ENCODE peak calls at places on chromosomes 1 and 21, in ten cellular contexts. W is germinal center; N is fibroblast of pulmonary artery; Z is stimulated activated CD4-positive, alpha-beta T cell treated with anti-CD3 and anti-CD28 coated beads, Interleukin-2, amount 100 ng/mL, for 24 hours; X is iris pigment epithelial cell; U is EH; J is NCI-H1417; A is HT1080; D is stimulated activated naive CD8-positive, alpha-beta T cell treated with anti-CD3 and anti-CD28 coated beads, Interleukin-15, Interleukin-2, amounts not matched to agents 100 U/mL and 50 U/mL, for 24 hours; K is stimulated activated CD8-positive, alpha-beta memory T cell treated with anti-CD3 and anti-CD28 coated beads, Interleukin-15, amount 100 ng/mL, for 4 hours. I is an unnamed sample.

GRCh38 chr1:9078035-9078948 is 8.9 kb upstream of the SLC2A5 start:
- DNase-seq in W (no peak), K (no peak), U (peak), X (peak), N (no peak), A (peak), D (peak), Z (no peak), J (no peak), I (peak)

GRCh38 chr1:205748398-205749093 is 1.4 kb downstream of the NUCKS1 start:
- DNase-seq in J (peak), X (peak), Z (peak), K (no peak), W (no peak), N (peak), A (peak), U (peak), D (peak), I (peak)

GRCh38 chr1:201769072-201769471 is 59.9 kb upstream of the IPO9 start:
- DNase-seq in W (no peak), X (no peak), K (no peak), Z (no peak), U (no peak), D (no peak), A (no peak), J (no peak), N (no peak), I (no peak)

GRCh38 chr1:28173151-28173979 is 3.1 kb downstream of the PTAFR start:
- DNase-seq in W (no peak), N (peak), D (no peak), K (no peak), Z (no peak), A (no peak), U (peak), J (no peak), X (no peak), I (no peak)

GRCh38 chr1:115507256-115507589 is 134.5 kb upstream of the VANGL1 start:
- DNase-seq in K (no peak), A (peak), W (no peak), D (no peak), J (peak), U (peak), Z (no peak), X (peak), N (peak), I (no peak)

GRCh38 chr1:9086060-9086459 is 16.6 kb upstream of the SLC2A5 start:
- DNase-seq in J (no peak), K (no peak), X (no peak), N (peak), D (no peak), W (no peak), A (no peak), Z (no peak), U (peak), I (no peak)

GRCh38 chr1:25796807-25797458 is 3.1 kb upstream of the SELENON start:
- DNase-seq in Z (peak), N (peak), W (peak), X (peak), A (peak), D (peak), U (peak), K (peak), J (peak), I (peak)

GRCh38 chr1:245085508-245086095 is 69.2 kb upstream of the KIF26B start:
- DNase-seq in A (peak), D (no peak), W (no peak), U (peak), X (peak), J (no peak), N (peak), K (no peak), Z (no peak), I (no peak)

GRCh38 chr1:15244813-15245212 is 2.2 kb upstream of the FHAD1 start:
- DNase-seq in D (no peak), W (no peak), U (no peak), J (no peak), X (no peak), Z (no peak), K (no peak), A (no peak), N (no peak), I (no peak)

GRCh38 chr1:220775238-220775853 is 11.4 kb upstream of the MTARC1 start:
- DNase-seq in Z (peak), X (peak), K (no peak), J (no peak), D (peak), W (peak), U (peak), N (peak), A (peak), I (peak)

GRCh38 chr1:36067871-36068270 is 16.0 kb upstream of the TEKT2 start:
- DNase-seq in U (no peak), D (no peak), X (no peak), Z (no peak), K (no peak), A (no peak), N (no peak), W (no peak), J (no peak), I (no peak)

GRCh38 chr1:20584890-20585289 is 4.0 kb upstream of the CDA start:
- DNase-seq in W (no peak), N (peak), Z (no peak), X (no peak), D (no peak), K (no peak), J (no peak), A (peak), U (no peak), I (no peak)

GRCh38 chr1:219339466-219339865 is 165.8 kb downstream of the LYPLAL1 start:
- DNase-seq in N (peak), W (no peak), Z (no peak), X (peak), D (no peak), J (no peak), U (peak), K (no peak), A (no peak), I (no peak)

GRCh38 chr1:104341944-104342343 is 592.2 kb downstream of the AMY1C start:
- DNase-seq in A (no peak), N (no peak), J (no peak), X (no peak), Z (no peak), W (no peak), U (no peak), D (no peak), K (no peak), I (no peak)

GRCh38 chr1:89580036-89580435 is 52.9 kb upstream of the LRRC8C start:
- DNase-seq in J (no peak), N (no peak), W (no peak), X (no peak), A (no peak), Z (no peak), U (no peak), D (no peak), K (no peak), I (no peak)

GRCh38 chr21:46295996-46296752 is 10.0 kb downstream of the YBEY start:
- DNase-seq in K (peak), Z (peak), U (peak), J (no peak), A (no peak), W (peak), D (peak), N (peak), X (peak), I (no peak)

GRCh38 chr1:38589036-38589435 is 270.5 kb downstream of the RRAGC start:
- DNase-seq in D (no peak), X (peak), A (no peak), N (peak), Z (no peak), U (no peak), W (no peak), J (no peak), K (no peak), I (no peak)

GRCh38 chr1:36139521-36139920 is 9.8 kb downstream of the TRAPPC3 start:
- DNase-seq in W (no peak), J (no peak), D (no peak), K (no peak), A (no peak), Z (no peak), N (no peak), X (no peak), U (no peak), I (no peak)

GRCh38 chr1:145977486-145978476 is 13.3 kb downstream of the POLR3GL start:
- DNase-seq in U (peak), D (peak), J (peak), X (peak), N (peak), A (peak), K (no peak), W (peak), Z (peak), I (peak)

GRCh38 chr1:66302810-66303209 is 231.1 kb upstream of the SGIP1 start:
- DNase-seq in J (no peak), K (no peak), X (no peak), U (peak), D (no peak), N (no peak), Z (no peak), A (peak), W (no peak), I (no peak)

GRCh38 chr1:169858467-169858866 is 35.2 kb downstream of the SCYL3 start:
- DNase-seq in N (peak), J (no peak), K (no peak), A (no peak), X (peak), U (peak), Z (no peak), W (no peak), D (no peak), I (no peak)

GRCh38 chr1:44559361-44559760 is 114.9 kb downstream of the TMEM53 start:
- DNase-seq in K (no peak), W (no peak), X (no peak), A (no peak), J (no peak), Z (no peak), U (no peak), D (no peak), N (no peak), I (no peak)

GRCh38 chr21:39125752-39126485 is 57.3 kb downstream of the PSMG1 start:
- DNase-seq in J (peak), Z (no peak), W (no peak), N (peak), A (peak), D (no peak), U (peak), K (no peak), X (peak), I (peak)

GRCh38 chr21:32726742-32727477 is 903 bp downstream of the SYNJ1 start:
- DNase-seq in X (peak), D (peak), Z (no peak), K (no peak), U (peak), N (peak), W (peak), A (peak), J (peak), I (peak)

GRCh38 chr1:219847215-219847855 is 81.0 kb downstream of the SLC30A10 start:
- DNase-seq in N (peak), U (peak), W (no peak), D (no peak), X (no peak), K (no peak), Z (no peak), A (peak), J (no peak), I (no peak)

GRCh38 chr1:23732363-23733224 is 10.7 kb upstream of the ELOA start:
- DNase-seq in X (peak), N (peak), J (no peak), D (no peak), Z (no peak), A (peak), U (peak), W (no peak), K (no peak), I (no peak)